ENCODE peak calls at places on chromosome 7, in six cellular contexts. A, X, G, B, T and V are unnamed samples.

GRCh38 chr7:108283252-108283651 is 153.1 kb upstream of the LAMB4 start:
- DNase-seq in T (no peak), B (no peak), X (no peak), A (no peak), G (no peak), V (no peak)

GRCh38 chr7:152341914-152342236 is 93.9 kb downstream of the KMT2C start:
- DNase-seq in X (no peak), T (no peak), G (no peak), A (no peak), B (no peak), V (no peak)

GRCh38 chr7:20330176-20330796 is 414 bp upstream of the ITGB8 start:
- DNase-seq in B (peak), T (peak), A (peak), X (peak), G (peak), V (peak)

GRCh38 chr7:77910124-77910523 is 111.6 kb downstream of the PHTF2 start:
- DNase-seq in X (no peak), A (no peak), G (no peak), T (no peak), B (no peak), V (no peak)

GRCh38 chr7:81053623-81054022 is 134.8 kb upstream of the SEMA3C start:
- DNase-seq in X (no peak), G (no peak), T (no peak), A (peak), B (no peak), V (no peak)

GRCh38 chr7:19567011-19567410 is 141.8 kb downstream of the POLR1F start:
- DNase-seq in A (no peak), B (no peak), T (no peak), X (no peak), G (no peak), V (no peak)

GRCh38 chr7:130419652-130420051 is 21.2 kb downstream of the CEP41 start:
- DNase-seq in T (no peak), G (peak), X (no peak), B (no peak), A (peak), V (no peak)

GRCh38 chr7:778271-778967 is 51.3 kb upstream of the PRKAR1B start:
- DNase-seq in G (no peak), B (peak), T (no peak), A (no peak), X (no peak), V (no peak)

GRCh38 chr7:73723813-73724212 is 4.3 kb upstream of the STX1A start:
- DNase-seq in T (no peak), G (no peak), X (no peak), A (no peak), B (no peak), V (no peak)

GRCh38 chr7:26680616-26681015 is 183.8 kb downstream of the SKAP2 start:
- DNase-seq in T (no peak), A (no peak), X (no peak), G (no peak), B (no peak), V (no peak)

GRCh38 chr7:134686782-134687181 is 40.1 kb downstream of the BPGM start:
- DNase-seq in T (no peak), A (no peak), G (no peak), X (no peak), B (no peak), V (no peak)

GRCh38 chr7:44113764-44114354 is 9.5 kb downstream of the POLD2 start:
- DNase-seq in B (no peak), A (no peak), X (no peak), G (no peak), T (no peak), V (no peak)

GRCh38 chr7:148986737-148987009 is 41.6 kb downstream of the PDIA4 start:
- DNase-seq in B (no peak), T (no peak), A (no peak), G (no peak), X (no peak), V (no peak)

GRCh38 chr7:46930336-46930735 is 651.6 kb downstream of the TNS3 start:
- DNase-seq in G (peak), B (no peak), T (no peak), A (peak), X (no peak), V (peak)

GRCh38 chr7:184768-185264 is 7.6 kb upstream of the FAM20C start:
- DNase-seq in X (no peak), B (no peak), G (no peak), A (no peak), T (no peak), V (no peak)

GRCh38 chr7:149184274-149184673 is 11.1 kb upstream of the ZNF282 start:
- DNase-seq in A (no peak), X (no peak), B (no peak), G (no peak), T (no peak), V (no peak)

GRCh38 chr7:55307123-55307916 is 57.8 kb upstream of the LANCL2 start:
- DNase-seq in B (no peak), X (no peak), T (no peak), G (no peak), A (peak), V (no peak)

GRCh38 chr7:17392846-17393245 is 94.4 kb downstream of the AHR start:
- DNase-seq in T (no peak), B (no peak), G (no peak), X (no peak), A (peak), V (no peak)

GRCh38 chr7:95871896-95872295 is 99.5 kb downstream of the DYNC1I1 start:
- DNase-seq in T (no peak), A (no peak), B (no peak), X (no peak), G (no peak), V (no peak)

GRCh38 chr7:97770845-97771244 is 39.0 kb downstream of the TAC1 start:
- DNase-seq in X (no peak), T (no peak), A (no peak), B (no peak), G (peak), V (no peak)

GRCh38 chr7:77837966-77838365 is 39.4 kb downstream of the PHTF2 start:
- DNase-seq in G (no peak), X (no peak), T (no peak), B (no peak), A (no peak), V (no peak)

GRCh38 chr7:98984126-98984525 is 105.8 kb downstream of the TRRAP start:
- DNase-seq in G (no peak), B (peak), T (no peak), A (no peak), X (no peak), V (no peak)

GRCh38 chr7:55074008-55074499 is 55.2 kb downstream of the EGFR start:
- DNase-seq in X (no peak), B (no peak), T (no peak), A (peak), G (peak), V (peak)

GRCh38 chr7:89064831-89065230 is 269.3 kb upstream of the TEX47 start:
- DNase-seq in A (peak), X (no peak), G (no peak), B (no peak), T (no peak), V (no peak)

GRCh38 chr7:20199015-20199737 is 18.0 kb downstream of the MACC1 start:
- DNase-seq in B (peak), X (peak), A (peak), T (peak), G (peak), V (peak)

GRCh38 chr7:10767771-10768170 is 205.9 kb upstream of the PHF14 start:
- DNase-seq in X (no peak), T (no peak), A (peak), B (no peak), G (no peak), V (no peak)

GRCh38 chr7:12770227-12770975 is 83.0 kb downstream of the ARL4A start:
- DNase-seq in B (no peak), T (no peak), X (peak), G (no peak), A (no peak), V (no peak)

GRCh38 chr7:39952378-39952777 is 2.3 kb downstream of the CDK13 start:
- DNase-seq in A (peak), X (no peak), B (no peak), T (no peak), G (peak), V (no peak)

GRCh38 chr7:151218170-151218569 is 7.9 kb upstream of the H2BK1 start:
- DNase-seq in T (no peak), B (no peak), A (no peak), X (no peak), G (no peak), V (no peak)

GRCh38 chr7:18503068-18503859 is 7.7 kb downstream of the HDAC9 start:
- DNase-seq in B (no peak), A (peak), T (no peak), G (no peak), X (no peak), V (no peak)

GRCh38 chr7:2724453-2725177 is 36.6 kb downstream of the AMZ1 start:
- DNase-seq in G (no peak), A (no peak), B (peak), T (peak), X (no peak), V (no peak)

GRCh38 chr7:95718556-95719410 is 53.6 kb upstream of the DYNC1I1 start:
- DNase-seq in X (no peak), A (no peak), B (no peak), T (no peak), G (no peak), V (no peak)

GRCh38 chr7:116236020-116236630 is 25.8 kb downstream of the TES start:
- DNase-seq in A (no peak), X (peak), B (no peak), T (peak), G (no peak), V (no peak)

GRCh38 chr7:129502708-129503685 is 666 bp downstream of the SMKR1 start:
- DNase-seq in T (no peak), B (no peak), A (no peak), X (peak), G (no peak), V (no peak)

GRCh38 chr7:70380315-70381027 is 751.5 kb upstream of the GALNT17 start:
- DNase-seq in A (peak), T (no peak), X (no peak), G (no peak), B (no peak), V (no peak)

DNA sequence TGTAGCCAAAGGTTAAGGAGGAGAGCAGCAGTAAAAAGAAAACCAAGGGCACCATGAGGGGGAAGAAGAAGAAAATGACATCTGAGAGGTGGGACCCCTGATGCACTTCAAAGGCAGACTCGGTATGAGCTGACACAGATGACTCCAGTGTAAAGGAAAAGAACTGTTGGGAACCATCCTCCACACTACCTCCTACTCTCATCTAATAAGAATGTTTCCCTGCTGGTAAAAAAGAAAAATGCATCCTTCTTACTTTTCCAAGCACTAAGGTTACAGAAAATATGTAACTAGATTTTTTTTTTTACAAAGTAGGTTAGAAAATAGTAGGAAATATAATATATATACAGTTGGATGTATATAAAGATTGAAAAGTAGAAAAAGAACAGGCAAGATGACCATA is 16.9 kb downstream of the TAS2R41 start:
- DNase-seq in X (no peak), T (no peak), G (no peak), B (no peak), A (no peak), V (no peak)
- TF ChIP-seq CTCF in X (no peak), T (no peak), G (no peak), B (no peak), A (peak), V (no peak)

DNA sequence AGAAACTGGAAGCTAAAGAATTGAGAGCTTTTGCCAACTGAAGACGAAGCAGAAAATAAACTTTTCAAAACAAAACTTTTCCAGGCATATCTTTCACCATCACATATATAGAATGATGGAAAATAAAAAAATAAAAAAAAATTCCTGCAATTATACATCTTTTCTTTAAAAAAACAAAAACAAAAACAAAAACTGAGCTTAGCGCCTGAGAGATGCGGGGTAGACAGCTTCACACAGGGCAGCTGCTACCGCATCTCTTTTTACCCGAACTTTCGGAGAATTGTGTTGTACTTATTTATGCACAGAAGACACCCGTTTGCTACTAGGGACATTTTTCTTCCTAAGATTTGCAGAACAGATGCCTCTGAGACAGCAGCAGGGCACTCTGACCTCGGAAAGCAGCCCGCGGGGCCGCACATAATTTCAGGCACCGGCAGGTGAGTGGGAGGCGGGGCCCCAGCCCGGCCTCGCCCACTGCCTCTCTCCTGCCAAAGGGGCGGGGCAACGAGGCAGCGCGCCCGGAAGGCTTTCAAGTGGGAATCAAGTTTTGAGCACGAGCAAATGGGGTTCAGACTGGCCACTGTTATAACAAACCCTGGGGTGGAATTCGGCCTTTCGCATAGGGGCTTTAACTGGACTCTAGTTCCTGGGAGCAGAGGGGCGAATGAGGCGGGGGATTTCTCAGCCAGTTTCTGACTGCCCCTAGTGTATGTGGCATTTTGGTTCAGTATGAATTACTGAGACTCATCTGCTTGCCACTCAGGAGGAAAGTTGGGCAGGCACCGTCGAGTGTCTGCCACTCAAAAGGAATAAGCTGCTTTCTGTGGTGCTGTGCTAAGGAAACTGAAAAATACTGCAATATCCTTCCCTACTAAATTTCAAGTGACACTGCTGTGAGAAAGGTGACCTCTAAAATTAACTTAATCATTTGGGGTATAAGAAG is 18.5 kb upstream of the FAM133B start:
- DNase-seq in T (no peak), G (no peak), X (peak), B (peak), A (no peak), V (no peak)
- H3K4me3 ChIP-seq in T (no peak), G (no peak), X (no peak), B (peak), A (no peak), V (peak)

DNA sequence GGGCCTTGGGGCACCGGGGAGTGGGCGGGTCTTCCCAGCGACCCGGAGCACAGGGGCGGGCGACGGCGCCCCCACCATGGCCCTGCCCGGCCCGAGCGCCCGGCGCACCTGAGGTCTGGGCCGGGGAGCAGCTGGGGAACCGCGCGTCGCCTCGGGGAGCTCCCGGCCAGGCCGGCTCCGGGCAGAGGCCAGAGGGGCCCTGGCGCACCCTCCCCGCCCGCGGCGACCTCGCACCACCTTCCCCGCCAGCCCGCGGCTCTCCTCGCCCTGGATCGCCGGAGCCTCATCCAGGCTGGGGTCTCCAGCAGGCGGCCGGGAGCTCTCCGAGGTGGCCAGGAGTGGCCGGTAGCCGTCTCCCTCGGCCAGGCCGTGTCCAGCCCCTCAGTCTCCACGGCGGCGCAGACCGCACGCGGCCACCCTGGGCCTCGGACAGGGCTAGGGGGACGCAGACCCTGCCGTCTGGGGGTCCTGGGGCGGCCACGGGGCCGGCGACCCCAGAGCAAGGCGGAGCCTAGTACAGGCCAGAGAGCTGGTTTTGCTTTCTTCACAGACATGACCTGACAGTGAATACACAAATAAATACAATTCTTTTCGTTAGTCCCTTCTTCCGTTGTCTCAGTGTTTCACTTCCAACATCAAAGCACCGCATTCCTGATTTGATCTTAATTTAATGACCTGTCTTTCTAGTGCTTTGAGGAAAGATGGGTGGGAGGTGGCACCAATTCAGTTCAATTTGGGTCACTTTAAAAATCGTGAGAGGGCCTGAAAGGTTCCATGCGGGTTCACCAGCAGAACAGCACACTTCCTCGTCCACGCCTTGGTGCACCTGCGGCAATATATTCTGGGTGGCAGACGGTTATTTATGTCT is 357.0 kb downstream of the DNAJB6 start:
- DNase-seq in A (no peak), G (no peak), T (no peak), X (peak), B (peak), V (no peak)
- TF ChIP-seq CTCF in A (no peak), G (no peak), T (no peak), X (no peak), B (no peak), V (no peak)

DNA sequence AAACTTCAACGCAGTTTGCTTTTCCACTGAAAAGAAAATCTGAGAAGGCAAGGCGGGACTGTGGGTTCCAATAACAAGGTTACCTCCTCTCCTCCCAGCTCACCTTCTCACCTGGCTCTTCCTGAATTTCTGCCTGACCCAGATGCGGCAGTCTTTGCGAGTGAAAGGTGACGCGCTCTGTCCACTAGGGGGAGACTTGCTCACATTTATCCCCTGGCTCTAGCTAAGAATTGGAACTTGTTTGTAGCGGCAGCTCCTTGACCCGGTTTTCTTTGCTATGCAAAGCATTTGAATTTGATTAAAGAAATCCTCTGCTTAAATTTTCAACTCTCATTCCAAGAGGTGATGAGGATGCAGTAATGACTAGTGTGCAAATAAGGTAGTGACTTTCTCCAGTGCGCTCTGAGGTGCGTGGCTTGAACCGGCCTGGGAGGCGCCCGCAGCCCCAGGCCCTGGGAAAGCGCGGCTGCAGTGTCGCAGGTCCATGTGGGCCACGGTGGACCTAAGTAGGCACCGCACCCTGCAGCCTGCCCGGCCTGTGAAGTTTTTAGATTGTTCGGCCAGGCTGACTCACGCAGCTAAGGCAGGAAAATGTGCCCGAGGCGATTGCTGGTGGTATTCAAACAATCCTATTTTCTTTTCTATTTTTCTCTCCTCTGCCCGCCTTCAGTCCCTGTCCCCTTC is 336.9 kb upstream of the NPSR1 start:
- DNase-seq in B (peak), A (peak), T (peak), G (peak), X (peak), V (no peak)
- H3K4me3 ChIP-seq in B (peak), A (peak), T (peak), G (peak), X (no peak), V (peak)

GRCh38 chr7:30173058-30173897 is 38.5 kb downstream of the MTURN start:
- DNase-seq in A (peak), X (peak), B (peak), G (peak), T (peak), V (no peak)
- TF ChIP-seq CTCF in A (peak), X (peak), B (peak), G (peak), T (peak), V (peak)

GRCh38 chr7:29194206-29194593 is 375 bp upstream of the CHN2 start:
- DNase-seq in G (no peak), B (peak), A (no peak), T (peak), X (peak), V (no peak)
- H3K4me3 ChIP-seq in G (peak), B (peak), A (peak), T (peak), X (peak), V (peak)